ENCODE peak calls at places on chromosome 20, in four cellular contexts. One of them, this sample, is unnamed.

GRCh38 chr20:59938221-59938620 is 1.9 kb downstream of the PPP1R3D start:
- DNase-seq in HepG2: no peak
- DNase-seq in K562: no peak
- DNase-seq in HEK293T: no peak
- DNase-seq in this sample: no peak

GRCh38 chr20:5309971-5310370 is 6.8 kb downstream of the PROKR2 start:
- DNase-seq in HEK293T: no peak
- DNase-seq in HepG2: no peak
- DNase-seq in K562: no peak
- DNase-seq in this sample: no peak

GRCh38 chr20:58909585-58909984 is 57.1 kb downstream of the GNAS start:
- DNase-seq in HepG2: no peak
- DNase-seq in HEK293T: no peak
- DNase-seq in K562: no peak
- DNase-seq in this sample: no peak

GRCh38 chr20:21702553-21703467 is 2.7 kb upstream of the PAX1 start:
- DNase-seq in HepG2: peak
- DNase-seq in HEK293T: peak
- DNase-seq in K562: peak
- DNase-seq in this sample: no peak

GRCh38 chr20:17966432-17967312 is 1.9 kb downstream of the SNX5 start:
- DNase-seq in HEK293T: no peak
- DNase-seq in HepG2: peak
- DNase-seq in K562: peak
- DNase-seq in this sample: no peak

GRCh38 chr20:56788041-56788670 is 159.1 kb downstream of the TFAP2C start:
- DNase-seq in HEK293T: no peak
- DNase-seq in K562: no peak
- DNase-seq in HepG2: peak
- DNase-seq in this sample: no peak

GRCh38 chr20:15594296-15594695 is 979.0 kb downstream of the KIF16B start:
- DNase-seq in HepG2: no peak
- DNase-seq in K562: no peak
- DNase-seq in HEK293T: no peak
- DNase-seq in this sample: no peak

GRCh38 chr20:37680420-37680819 is 13.4 kb upstream of the CTNNBL1 start:
- DNase-seq in HEK293T: no peak
- DNase-seq in K562: no peak
- DNase-seq in HepG2: no peak
- DNase-seq in this sample: no peak

GRCh38 chr20:50392138-50392866 is 117.9 kb upstream of the PTPN1 start:
- DNase-seq in HepG2: no peak
- DNase-seq in HEK293T: no peak
- DNase-seq in K562: no peak
- DNase-seq in this sample: no peak

GRCh38 chr20:11195899-11196558 is 522.2 kb upstream of the JAG1 start:
- DNase-seq in K562: no peak
- DNase-seq in HEK293T: no peak
- DNase-seq in HepG2: no peak
- DNase-seq in this sample: no peak

GRCh38 chr20:59214083-59214482 is 50.5 kb downstream of the ZNF831 start:
- DNase-seq in HEK293T: no peak
- DNase-seq in K562: no peak
- DNase-seq in HepG2: no peak
- DNase-seq in this sample: no peak

GRCh38 chr20:8094845-8095244 is 37.2 kb upstream of the PLCB1 start:
- DNase-seq in HEK293T: no peak
- DNase-seq in K562: no peak
- DNase-seq in HepG2: peak
- DNase-seq in this sample: no peak

GRCh38 chr20:32019563-32020463 is 9.6 kb downstream of the CCM2L start:
- DNase-seq in HEK293T: no peak
- DNase-seq in HepG2: no peak
- DNase-seq in K562: no peak
- DNase-seq in this sample: no peak

DNA sequence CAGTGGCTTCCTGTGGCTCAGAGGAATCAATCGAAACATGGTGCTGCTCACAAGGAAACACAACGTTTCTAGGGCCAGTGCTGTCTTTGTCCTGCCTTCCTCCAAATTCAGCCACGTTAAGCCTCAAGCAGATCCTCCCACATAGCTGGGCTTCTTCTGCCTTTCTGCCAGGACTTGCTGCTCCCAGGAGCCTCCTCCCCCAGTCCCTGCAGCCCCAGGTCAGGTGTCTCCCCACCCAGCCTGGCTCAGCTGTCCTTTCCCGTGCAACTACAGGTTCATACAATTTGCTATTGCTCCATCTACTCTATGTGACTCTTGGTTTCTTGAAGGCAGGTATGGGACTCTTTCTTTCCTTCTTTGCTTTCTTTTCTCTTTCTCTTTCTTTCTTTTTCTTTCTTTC is 215.3 kb upstream of the RNF24 start:
- DNase-seq in HepG2: no peak
- DNase-seq in HEK293T: no peak
- DNase-seq in K562: peak
- DNase-seq in this sample: no peak
- TF ChIP-seq FOXK2 in HepG2: no peak
- TF ChIP-seq FOXK2 in HEK293T: no peak
- TF ChIP-seq FOXK2 in K562: no peak
- TF ChIP-seq FOXK2 in this sample: no peak

DNA sequence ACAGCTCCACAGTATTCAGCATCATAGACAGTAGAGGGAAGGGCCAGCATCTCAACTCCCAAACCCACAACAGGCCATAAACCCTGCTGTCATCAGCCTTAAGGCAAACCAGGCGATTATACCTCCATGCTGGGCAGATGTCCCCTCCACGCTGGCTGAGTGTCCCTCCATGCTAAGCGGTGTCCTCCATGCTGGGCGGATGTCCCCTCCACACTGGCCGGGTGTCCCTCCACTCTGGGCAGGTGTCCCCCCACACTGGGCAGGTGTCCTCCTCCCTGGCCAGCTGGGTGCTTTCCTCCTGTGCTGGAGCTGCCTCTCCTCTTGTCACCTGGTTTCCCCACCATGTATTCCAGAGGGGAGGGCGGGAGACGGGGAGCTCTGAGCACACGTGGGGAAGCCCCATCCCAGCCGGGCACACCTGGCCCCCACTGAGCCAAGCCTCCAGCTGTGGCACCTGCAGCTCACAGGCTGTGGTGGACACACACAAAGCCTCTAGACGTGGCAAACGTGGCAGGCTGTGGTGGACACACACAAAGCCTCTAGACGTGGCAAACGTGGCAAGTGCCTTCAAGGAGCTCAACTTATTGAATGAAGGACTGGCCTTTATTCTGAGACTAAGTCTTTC is 197.1 kb downstream of the TAF4 start:
- DNase-seq in K562: no peak
- DNase-seq in HepG2: no peak
- DNase-seq in HEK293T: no peak
- DNase-seq in this sample: no peak
- TF ChIP-seq FOXK2 in K562: no peak
- TF ChIP-seq FOXK2 in HepG2: no peak
- TF ChIP-seq FOXK2 in HEK293T: no peak
- TF ChIP-seq FOXK2 in this sample: no peak

DNA sequence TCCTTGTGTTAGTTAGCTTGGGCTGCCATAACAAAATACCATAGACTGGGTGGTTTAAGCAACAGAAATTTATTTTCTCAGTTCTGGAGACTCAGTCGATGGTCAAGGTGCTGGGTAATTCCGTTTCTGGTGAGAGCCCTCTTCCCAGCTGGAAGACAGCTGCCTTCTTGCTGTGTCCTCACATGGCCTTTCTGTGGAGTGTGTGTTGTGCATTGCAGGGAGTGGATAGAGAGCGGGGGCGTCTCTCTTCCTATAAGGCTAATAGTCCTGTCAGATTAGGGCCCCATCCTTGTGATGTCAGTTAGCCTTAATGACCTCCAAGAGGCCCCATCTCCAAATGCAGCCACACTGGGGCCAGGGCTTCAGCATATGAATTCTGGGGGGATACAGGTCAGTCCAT is 19.2 kb downstream of the CHMP4B start:
- DNase-seq in HepG2: no peak
- DNase-seq in HEK293T: no peak
- DNase-seq in K562: peak
- DNase-seq in this sample: no peak
- TF ChIP-seq FOXK2 in HepG2: no peak
- TF ChIP-seq FOXK2 in HEK293T: no peak
- TF ChIP-seq FOXK2 in K562: no peak
- TF ChIP-seq FOXK2 in this sample: no peak

DNA sequence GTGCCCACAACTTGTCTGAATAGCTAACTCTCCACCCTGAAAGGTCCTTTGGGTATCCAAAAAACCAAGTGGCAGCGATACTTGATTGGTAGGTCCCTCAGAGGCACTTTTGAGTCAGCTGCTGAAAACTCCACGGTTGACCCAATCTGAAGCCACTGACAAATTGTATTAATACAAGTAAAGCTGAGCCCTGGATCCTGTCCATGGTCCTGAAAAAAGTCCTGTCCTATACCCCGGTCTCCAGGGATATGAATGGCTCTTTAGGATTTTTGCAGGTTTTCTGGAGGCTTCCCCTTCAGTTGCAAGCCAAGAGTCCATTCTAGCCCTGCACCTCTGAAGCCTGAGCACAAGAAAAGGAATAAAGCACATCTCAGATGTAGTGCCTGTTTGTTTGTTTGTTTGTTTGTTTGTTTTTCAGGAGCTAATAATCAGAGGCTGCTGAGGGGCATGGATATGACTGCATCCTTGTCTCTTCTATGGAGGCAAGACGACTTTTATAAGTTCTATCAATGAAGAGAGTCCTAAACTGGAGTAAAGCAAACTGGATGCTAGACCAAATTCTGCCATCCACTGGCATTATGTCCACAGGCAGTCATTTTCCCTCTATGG is 1.7 kb upstream of the SLC12A5 start:
- DNase-seq in HepG2: peak
- DNase-seq in K562: peak
- DNase-seq in HEK293T: peak
- DNase-seq in this sample: no peak
- TF ChIP-seq FOXK2 in HepG2: no peak
- TF ChIP-seq FOXK2 in K562: no peak
- TF ChIP-seq FOXK2 in HEK293T: no peak
- TF ChIP-seq FOXK2 in this sample: no peak

DNA sequence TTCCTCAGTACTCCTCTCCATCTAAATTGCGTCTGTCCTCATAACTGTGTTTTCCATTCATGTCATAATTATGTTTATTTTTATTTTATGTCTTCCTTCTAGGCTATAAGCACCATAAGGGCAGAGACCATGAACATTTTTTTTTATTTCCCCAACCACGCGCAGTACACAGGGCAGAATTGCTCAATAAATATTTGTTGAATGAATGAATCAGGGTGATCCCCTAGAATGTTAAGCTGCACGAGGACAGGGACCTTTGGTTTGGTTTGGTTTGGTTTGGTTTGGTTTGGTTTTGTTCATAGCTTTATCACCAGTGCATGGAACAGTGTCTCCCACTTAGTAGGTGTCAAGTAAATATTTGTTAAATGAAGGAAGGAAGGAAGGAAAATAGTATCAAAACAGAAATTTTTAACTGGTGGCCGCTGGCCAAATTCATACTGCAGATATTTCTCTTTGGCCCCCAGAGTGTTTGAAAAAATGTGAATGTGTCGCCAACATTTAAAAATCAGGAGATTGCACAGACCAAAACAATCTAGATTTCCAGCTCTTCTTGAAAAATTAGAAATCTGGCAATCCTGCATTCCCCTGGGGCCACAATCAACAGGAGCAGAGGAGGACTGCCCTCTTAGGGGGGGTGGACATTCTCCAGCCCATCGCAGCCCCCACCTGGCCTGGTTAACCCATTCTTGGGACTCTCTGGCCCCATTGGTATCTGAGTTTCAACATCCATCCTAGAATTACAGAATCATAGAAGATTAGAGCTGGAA is 205.3 kb downstream of the EYA2 start:
- DNase-seq in K562: no peak
- DNase-seq in HEK293T: no peak
- DNase-seq in HepG2: no peak
- DNase-seq in this sample: no peak
- TF ChIP-seq FOXK2 in K562: no peak
- TF ChIP-seq FOXK2 in HEK293T: no peak
- TF ChIP-seq FOXK2 in HepG2: no peak
- TF ChIP-seq FOXK2 in this sample: no peak